ENCODE peak calls at places on chromosomes 1 and 21, in five cellular contexts. H is putamen; X is OCI-LY7; Y is H9; N is activated CD4-positive, alpha-beta T cell treated with anti-CD3 and anti-CD28 coated beads for 48 hours. S is an unnamed sample.

GRCh38 chr1:116738673-116739370 is 15.4 kb upstream of the CD2 start:
- DNase-seq in H (no peak), X (peak; percentile 23), Y (no peak), N (peak; percentile 74), S (peak; percentile 19)

GRCh38 chr1:179079113-179079761 is 2.6 kb upstream of the TOR3A start:
- DNase-seq in H (peak; percentile 72), X (peak; percentile 83), Y (peak; percentile 51), N (peak; percentile 58), S (peak; percentile 62)

GRCh38 chr21:41182547-41182946 is 14.6 kb downstream of the BACE2 start:
- DNase-seq in H (no peak), X (no peak), Y (no peak), N (no peak), S (no peak)

GRCh38 chr21:37503848-37504467 is 137.4 kb downstream of the DYRK1A start:
- DNase-seq in H (no peak), X (no peak), Y (no peak), N (peak; percentile 28), S (no peak)

GRCh38 chr1:201405484-201405831 is 6.3 kb upstream of the LAD1 start:
- DNase-seq in H (no peak), X (no peak), Y (no peak), N (no peak), S (no peak)

GRCh38 chr1:229035054-229035747 is 235.7 kb upstream of the RAB4A start:
- DNase-seq in H (no peak), X (peak; percentile 80), Y (no peak), N (peak; percentile 22), S (peak; percentile 54)

GRCh38 chr1:65577278-65577677 is 156.8 kb downstream of the LEPR start:
- DNase-seq in H (no peak), X (no peak), Y (no peak), N (no peak), S (no peak)

GRCh38 chr1:93556291-93556690 is 108.4 kb downstream of the FNBP1L start:
- DNase-seq in H (no peak), X (no peak), Y (no peak), N (no peak), S (no peak)

GRCh38 chr1:195766709-195767108 is 841.5 kb downstream of the KCNT2 start:
- DNase-seq in H (no peak), X (no peak), Y (no peak), N (no peak), S (no peak)

GRCh38 chr1:201551877-201552731 is 13.2 kb downstream of the NAV1 start:
- DNase-seq in H (peak; percentile 95), X (no peak), Y (no peak), N (no peak), S (no peak)

GRCh38 chr1:232305020-232305419 is 324.9 kb downstream of the SIPA1L2 start:
- DNase-seq in H (no peak), X (no peak), Y (no peak), N (no peak), S (no peak)

GRCh38 chr1:176904057-176904815 is 260.3 kb downstream of the ASTN1 start:
- DNase-seq in H (no peak), X (no peak), Y (no peak), N (no peak), S (no peak)

GRCh38 chr1:20521960-20522861 is 14.3 kb upstream of the MUL1 start:
- DNase-seq in H (peak; percentile 51), X (peak; percentile 69), Y (peak; percentile 78), N (peak; percentile 79), S (peak; percentile 52)

GRCh38 chr1:182279724-182280506 is 111.7 kb downstream of the GLUL start:
- DNase-seq in H (peak; percentile 99), X (no peak), Y (peak; percentile 36), N (no peak), S (no peak)

GRCh38 chr21:27578741-27579265 is 611.9 kb upstream of the ADAMTS5 start:
- DNase-seq in H (no peak), X (no peak), Y (no peak), N (no peak), S (no peak)

GRCh38 chr1:230426246-230427101 is at the start of gene PGBD5:
- DNase-seq in H (peak; percentile 93), X (peak; percentile 2), Y (peak; percentile 88), N (peak; percentile 77), S (peak; percentile 89)

GRCh38 chr1:16628361-16629111 is 15.2 kb upstream of the NBPF1 start:
- DNase-seq in H (no peak), X (no peak), Y (peak; percentile 72), N (no peak), S (no peak)

GRCh38 chr1:198909973-198910372 is 271.1 kb downstream of the PTPRC start:
- DNase-seq in H (no peak), X (no peak), Y (no peak), N (no peak), S (no peak)

GRCh38 chr1:153515504-153516394 is 20.0 kb downstream of the S100A6 start:
- DNase-seq in H (no peak), X (no peak), Y (no peak), N (no peak), S (no peak)

GRCh38 chr1:32241011-32241763 is 5.8 kb upstream of the FAM167B start:
- DNase-seq in H (peak; percentile 50), X (no peak), Y (peak; percentile 76), N (peak; percentile 48), S (peak; percentile 56)

GRCh38 chr1:41319106-41319755 is 42.0 kb upstream of the FOXO6 start:
- DNase-seq in H (no peak), X (no peak), Y (no peak), N (no peak), S (no peak)

GRCh38 chr1:235919797-235920475 is 53.2 kb upstream of the LYST start:
- DNase-seq in H (no peak), X (no peak), Y (peak; percentile 52), N (no peak), S (no peak)

GRCh38 chr1:72284398-72285073 is 2.2 kb upstream of the NEGR1 start:
- DNase-seq in H (peak; percentile 80), X (no peak), Y (peak; percentile 76), N (peak; percentile 60), S (no peak)

GRCh38 chr1:200296091-200296661 is 113.7 kb downstream of the ZNF281 start:
- DNase-seq in H (no peak), X (no peak), Y (no peak), N (no peak), S (no peak)

GRCh38 chr21:45336870-45337269 is 49.2 kb upstream of the POFUT2 start:
- DNase-seq in H (peak; percentile 36), X (no peak), Y (peak; percentile 53), N (no peak), S (no peak)

GRCh38 chr1:84755216-84755615 is 65.0 kb upstream of the SSX2IP start:
- DNase-seq in H (no peak), X (no peak), Y (no peak), N (no peak), S (no peak)

GRCh38 chr1:201689647-201690046 is 139.3 kb upstream of the IPO9 start:
- DNase-seq in H (no peak), X (no peak), Y (no peak), N (no peak), S (no peak)

GRCh38 chr1:205199090-205199930 is 12.2 kb downstream of the DSTYK start:
- DNase-seq in H (no peak), X (no peak), Y (no peak), N (peak; percentile 67), S (no peak)

GRCh38 chr1:85612704-85613361 is 32.3 kb downstream of the CCN1 start:
- DNase-seq in H (no peak), X (no peak), Y (peak; percentile 47), N (no peak), S (no peak)

GRCh38 chr1:112634367-112634766 is 14.7 kb downstream of the CAPZA1 start:
- DNase-seq in H (no peak), X (no peak), Y (no peak), N (no peak), S (no peak)

GRCh38 chr1:223771469-223771813 is 59.1 kb downstream of the CAPN2 start:
- DNase-seq in H (no peak), X (no peak), Y (peak; percentile 12), N (no peak), S (no peak)

GRCh38 chr1:30775433-30775975 is 17.9 kb upstream of the LAPTM5 start:
- DNase-seq in H (no peak), X (no peak), Y (no peak), N (no peak), S (no peak)

S was measured in germinal center.